ENCODE peak calls at places on chromosomes 5 and 9, in nine cellular contexts. W, J, F, E, V, U, A, G and N are unnamed samples.

GRCh38 chr5:58016329-58016728 is 443.6 kb downstream of the PLK2 start:
- DNase-seq in U (peak; percentile 6), J (no peak), V (no peak), F (peak; percentile 34), G (no peak), E (no peak), W (no peak), A (no peak), N (no peak)

GRCh38 chr9:120256146-120256545 is 323.8 kb downstream of the CDK5RAP2 start:
- DNase-seq in F (no peak), J (no peak), U (no peak), W (no peak), A (no peak), G (no peak), V (no peak), E (no peak), N (no peak)

GRCh38 chr5:17315710-17316221 is 98.3 kb downstream of the BASP1 start:
- DNase-seq in E (no peak), V (no peak), W (no peak), U (no peak), F (peak; percentile 5), G (no peak), J (peak; percentile 15), A (no peak), N (no peak)

GRCh38 chr5:19193631-19194030 is 794.4 kb downstream of the CDH18 start:
- DNase-seq in E (no peak), U (no peak), J (no peak), W (no peak), A (no peak), V (no peak), F (no peak), G (no peak), N (no peak)

GRCh38 chr9:79661926-79662552 is 90.3 kb downstream of the TLE4 start:
- DNase-seq in W (no peak), G (no peak), U (no peak), A (no peak), J (no peak), V (no peak), F (no peak), E (no peak), N (no peak)

GRCh38 chr9:126678989-126679388 is 65.3 kb downstream of the LMX1B start:
- DNase-seq in G (no peak), F (no peak), V (no peak), W (no peak), U (no peak), A (no peak), E (no peak), J (no peak), N (no peak)

GRCh38 chr9:96478829-96479371 is 28.9 kb downstream of the HABP4 start:
- DNase-seq in E (no peak), F (no peak), W (no peak), V (no peak), U (no peak), J (no peak), G (no peak), A (no peak), N (no peak)

GRCh38 chr5:180467028-180467427 is 27.2 kb upstream of the CNOT6 start:
- DNase-seq in G (no peak), E (no peak), A (no peak), F (no peak), U (no peak), V (no peak), J (no peak), W (no peak), N (no peak)

GRCh38 chr9:99852617-99853016 is 30.9 kb downstream of the NR4A3 start:
- DNase-seq in V (no peak), U (no peak), A (no peak), J (no peak), F (no peak), E (no peak), G (no peak), W (no peak), N (no peak)

GRCh38 chr5:78574731-78575161 is 73.8 kb downstream of the LHFPL2 start:
- DNase-seq in A (no peak), G (no peak), F (no peak), U (no peak), E (no peak), J (no peak), W (no peak), V (no peak), N (no peak)

GRCh38 chr9:134320195-134320885 is 5.9 kb upstream of the RXRA start:
- DNase-seq in V (no peak), U (no peak), J (no peak), F (no peak), G (no peak), A (no peak), W (peak; percentile 46), E (no peak), N (no peak)

GRCh38 chr9:120221844-120222243 is 358.1 kb downstream of the CDK5RAP2 start:
- DNase-seq in A (no peak), J (no peak), V (no peak), E (no peak), G (no peak), F (no peak), U (no peak), W (no peak), N (no peak)

GRCh38 chr5:61919920-61920319 is 386.1 kb upstream of the KIF2A start:
- DNase-seq in U (peak; percentile 76), A (no peak), G (no peak), J (peak; percentile 75), W (no peak), F (no peak), E (no peak), V (no peak), N (no peak)

GRCh38 chr9:124788542-124789217 is 11.7 kb downstream of the OLFML2A start:
- DNase-seq in F (no peak), U (no peak), A (no peak), W (no peak), E (no peak), J (no peak), V (no peak), G (no peak), N (no peak)

GRCh38 chr5:179142434-179143198 is 82.4 kb downstream of the ZNF354C start:
- DNase-seq in W (no peak), A (no peak), F (no peak), U (no peak), V (no peak), G (no peak), E (no peak), J (no peak), N (peak; percentile 21)

GRCh38 chr5:172748341-172748843 is 22.6 kb downstream of the DUSP1 start:
- DNase-seq in V (no peak), E (peak; percentile 92), W (no peak), A (no peak), G (no peak), F (peak; percentile 12), J (no peak), U (no peak), N (no peak)

GRCh38 chr9:31573561-31573960 is 810.9 kb upstream of the ACO1 start:
- DNase-seq in F (no peak), G (no peak), W (no peak), J (no peak), V (no peak), U (no peak), A (no peak), E (no peak), N (no peak)

GRCh38 chr5:149046196-149046829 is 16.5 kb downstream of the SH3TC2 start:
- DNase-seq in E (no peak), J (no peak), A (no peak), V (no peak), W (no peak), F (no peak), G (no peak), U (no peak), N (no peak)

GRCh38 chr5:8683528-8683927 is 814.6 kb downstream of the MTRR start:
- DNase-seq in A (no peak), E (no peak), W (no peak), U (peak; percentile 62), J (no peak), G (no peak), V (no peak), F (no peak), N (no peak)

GRCh38 chr5:136235316-136235715 is 42.4 kb upstream of the SMIM32 start:
- DNase-seq in A (no peak), U (no peak), F (no peak), W (no peak), E (no peak), G (no peak), V (no peak), J (no peak), N (no peak)

GRCh38 chr5:122849746-122850145 is 4.3 kb downstream of the SNX24 start:
- DNase-seq in U (no peak), E (no peak), V (no peak), F (no peak), J (no peak), G (no peak), W (no peak), A (no peak), N (no peak)

GRCh38 chr5:52199833-52200232 is 587.9 kb upstream of the ITGA1 start:
- DNase-seq in W (no peak), E (no peak), V (no peak), J (no peak), G (no peak), U (no peak), F (no peak), A (no peak), N (no peak)

GRCh38 chr9:16521868-16522381 is 348.5 kb downstream of the BNC2 start:
- DNase-seq in V (no peak), E (peak; percentile 68), U (no peak), J (no peak), G (peak; percentile 12), W (no peak), A (no peak), F (peak; percentile 79), N (no peak)

GRCh38 chr5:107635276-107635675 is 35.5 kb downstream of the EFNA5 start:
- DNase-seq in A (no peak), F (no peak), V (no peak), E (no peak), G (no peak), W (no peak), J (no peak), U (no peak), N (no peak)

GRCh38 chr9:87722393-87722792 is 3.5 kb upstream of the CTSL start:
- DNase-seq in W (no peak), E (peak; percentile 68), F (no peak), J (no peak), G (no peak), V (no peak), U (no peak), A (no peak), N (no peak)